ENCODE peak calls at places on chromosomes 1 and 21, in nine cellular contexts. O is stimulated activated CD4-positive, alpha-beta T cell treated with anti-CD3 and anti-CD28 coated beads, Interleukin-4, amount 100 ng/mL, for 48 hours; R is heart right ventricle; L is ACHN; W is fibroblast of mammary gland; N is fibroblast of the conjunctiva; T is HT1080; K is dermis blood vessel endothelial cell; B is fibroblast of pulmonary artery. S is an unnamed sample.

GRCh38 chr1:19547814-19548213 is 62.5 kb upstream of the CAPZB start:
- DNase-seq in O (no peak), R (no peak), L (no peak), W (no peak), N (no peak), T (no peak), K (peak), B (no peak), S (no peak)

GRCh38 chr1:20440785-20441200 is 45.2 kb downstream of the CAMK2N1 start:
- DNase-seq in O (peak), R (peak), L (peak), W (peak), N (no peak), T (peak), K (peak), B (peak), S (peak)

GRCh38 chr1:193335797-193336428 is 149.5 kb upstream of the B3GALT2 start:
- DNase-seq in O (no peak), R (no peak), L (no peak), W (peak), N (peak), T (no peak), K (no peak), B (peak), S (no peak)

GRCh38 chr1:160971618-160972056 is 17.0 kb upstream of the ITLN2 start:
- DNase-seq in O (peak), R (no peak), L (no peak), W (no peak), N (no peak), T (peak), K (no peak), B (no peak), S (no peak)

GRCh38 chr1:205442051-205442721 is 13.7 kb downstream of the BLACAT1 start:
- DNase-seq in O (no peak), R (no peak), L (peak), W (no peak), N (no peak), T (no peak), K (peak), B (no peak), S (peak)

GRCh38 chr21:29133241-29133640 is 2.8 kb downstream of the MAP3K7CL start:
- DNase-seq in O (no peak), R (no peak), L (no peak), W (no peak), N (no peak), T (no peak), K (no peak), B (no peak), S (no peak)

GRCh38 chr1:172745014-172745413 is 86.1 kb downstream of the FASLG start:
- DNase-seq in O (no peak), R (peak), L (peak), W (peak), N (peak), T (peak), K (peak), B (peak), S (no peak)

GRCh38 chr1:21592086-21592865 is 76.9 kb downstream of the RAP1GAP start:
- DNase-seq in O (no peak), R (no peak), L (no peak), W (no peak), N (no peak), T (no peak), K (no peak), B (no peak), S (no peak)

GRCh38 chr1:79683420-79683819 is 676.9 kb upstream of the ADGRL4 start:
- DNase-seq in O (no peak), R (no peak), L (no peak), W (no peak), N (no peak), T (no peak), K (no peak), B (no peak), S (no peak)

GRCh38 chr1:157878059-157878458 is 36.5 kb upstream of the CD5L start:
- DNase-seq in O (no peak), R (no peak), L (peak), W (peak), N (peak), T (peak), K (peak), B (peak), S (peak)

GRCh38 chr1:233138794-233139544 is 156.6 kb downstream of the PCNX2 start:
- DNase-seq in O (no peak), R (no peak), L (no peak), W (no peak), N (no peak), T (no peak), K (no peak), B (no peak), S (no peak)

GRCh38 chr1:40692429-40692905 is 963 bp downstream of the NFYC start:
- DNase-seq in O (no peak), R (no peak), L (peak), W (peak), N (no peak), T (no peak), K (peak), B (peak), S (peak)

GRCh38 chr1:90795396-90795795 is 78.3 kb upstream of the BARHL2 start:
- DNase-seq in O (no peak), R (no peak), L (no peak), W (no peak), N (no peak), T (no peak), K (no peak), B (no peak), S (no peak)